ENCODE peak calls at places on chromosomes 11 and 22, in ten cellular contexts. N, R, X, B, P, U, C, W, G and T are unnamed samples.

GRCh38 chr11:64591257-64592233 is 525 bp downstream of the SLC22A12 start:
- DNase-seq in X (no peak), G (no peak), C (no peak), R (no peak), U (no peak), W (no peak), P (no peak), N (no peak), B (no peak), T (no peak)

GRCh38 chr11:71293961-71294782 is 41.8 kb upstream of the SHANK2 start:
- DNase-seq in G (no peak), N (no peak), C (no peak), B (no peak), R (no peak), W (no peak), X (no peak), U (no peak), P (no peak), T (no peak)

GRCh38 chr11:83691387-83692088 is 405.4 kb upstream of the CCDC90B start:
- DNase-seq in G (peak), C (peak), B (no peak), P (peak), X (peak), R (peak), U (peak), W (no peak), N (no peak), T (no peak)

GRCh38 chr11:5336331-5336730 is 7.0 kb downstream of the OR51B5 start:
- DNase-seq in N (no peak), C (no peak), B (peak), X (no peak), U (peak), P (no peak), R (no peak), W (no peak), G (peak), T (no peak)

GRCh38 chr22:40606306-40606705 is 30.2 kb downstream of the MRTFA start:
- DNase-seq in R (no peak), C (no peak), P (no peak), B (no peak), N (no peak), G (no peak), U (peak), W (no peak), X (no peak), T (no peak)

GRCh38 chr11:27700351-27701261 is at the start of gene BDNF:
- DNase-seq in R (no peak), P (no peak), C (peak), G (peak), W (peak), B (peak), X (no peak), N (peak), U (peak), T (peak)

GRCh38 chr11:134645576-134645975 is 233.5 kb upstream of the B3GAT1 start:
- DNase-seq in U (no peak), C (no peak), R (no peak), N (no peak), X (no peak), W (no peak), P (no peak), G (no peak), B (no peak), T (no peak)

GRCh38 chr11:61885166-61885778 is 6.1 kb downstream of the FADS3 start:
- DNase-seq in P (no peak), G (no peak), U (no peak), N (no peak), B (no peak), X (no peak), W (no peak), C (no peak), R (no peak), T (no peak)

GRCh38 chr11:47185305-47186075 is 744 bp downstream of the PACSIN3 start:
- DNase-seq in C (peak), X (peak), B (peak), P (no peak), N (peak), G (peak), W (peak), R (peak), U (peak), T (peak)

GRCh38 chr11:117673561-117673960 is 123.5 kb downstream of the DSCAML1 start:
- DNase-seq in W (no peak), N (no peak), X (no peak), P (no peak), C (no peak), U (no peak), G (no peak), R (no peak), B (no peak), T (no peak)

GRCh38 chr11:9763301-9763700 is 99.4 kb downstream of the SWAP70 start:
- DNase-seq in X (no peak), G (no peak), P (no peak), C (no peak), U (no peak), W (no peak), R (no peak), N (no peak), B (no peak), T (no peak)

GRCh38 chr11:66347425-66348276 is at the start of gene B4GAT1:
- DNase-seq in C (peak), W (peak), U (peak), N (peak), X (peak), P (peak), G (peak), B (peak), R (peak), T (peak)

GRCh38 chr22:48738204-48738980 is 1089.3 kb downstream of the BRD1 start:
- DNase-seq in G (no peak), X (no peak), C (no peak), B (no peak), P (no peak), W (no peak), N (no peak), U (no peak), R (no peak), T (no peak)

GRCh38 chr11:116649268-116649667 is 123.5 kb downstream of the BUD13 start:
- DNase-seq in C (no peak), G (no peak), P (no peak), W (no peak), N (no peak), R (no peak), B (no peak), X (no peak), U (no peak), T (no peak)

GRCh38 chr11:3028808-3029207 is 28.4 kb downstream of the CARS1 start:
- DNase-seq in C (no peak), P (no peak), B (no peak), N (no peak), G (no peak), R (no peak), W (no peak), U (no peak), X (no peak), T (no peak)

GRCh38 chr11:69801513-69802335 is 17.5 kb downstream of the FGF3 start:
- DNase-seq in G (peak), X (no peak), B (no peak), W (peak), N (peak), P (no peak), C (peak), R (no peak), U (no peak), T (peak)

GRCh38 chr22:38271927-38272372 is 860 bp downstream of the TMEM184B start:
- DNase-seq in P (no peak), X (no peak), N (peak), C (no peak), W (no peak), R (no peak), B (no peak), U (no peak), G (peak), T (no peak)

GRCh38 chr11:79258606-79259005 is 182.2 kb downstream of the TENM4 start:
- DNase-seq in W (no peak), B (no peak), R (no peak), N (no peak), G (no peak), U (peak), C (no peak), X (no peak), P (no peak), T (no peak)

GRCh38 chr11:79263001-79263400 is 177.8 kb downstream of the TENM4 start:
- DNase-seq in W (no peak), N (no peak), U (no peak), C (no peak), R (peak), B (no peak), X (peak), P (peak), G (no peak), T (no peak)

GRCh38 chr11:79255965-79256364 is 184.9 kb downstream of the TENM4 start:
- DNase-seq in U (no peak), N (no peak), B (no peak), W (no peak), P (no peak), X (no peak), G (no peak), R (no peak), C (no peak), T (no peak)

GRCh38 chr11:79262221-79262620 is 178.6 kb downstream of the TENM4 start:
- DNase-seq in P (no peak), X (no peak), R (no peak), W (no peak), U (peak), G (no peak), N (no peak), B (peak), C (no peak), T (no peak)

GRCh38 chr11:79259800-79260199 is 181.0 kb downstream of the TENM4 start:
- DNase-seq in R (no peak), G (peak), U (no peak), N (no peak), C (no peak), W (no peak), P (no peak), X (no peak), B (no peak), T (no peak)
- TF ChIP-seq CTCF in R (peak), G (no peak), U (peak), N (no peak), C (peak), W (no peak), P (peak), X (no peak), B (peak), T (peak)

GRCh38 chr11:75425422-75425821 is 7.6 kb downstream of the KLHL35 start:
- DNase-seq in N (peak), X (no peak), W (no peak), B (no peak), U (no peak), P (no peak), R (no peak), G (no peak), C (no peak), T (no peak)
- TF ChIP-seq CTCF in N (peak), X (peak), W (no peak), B (peak), U (peak), P (peak), R (no peak), G (peak), C (peak), T (peak)

DNA sequence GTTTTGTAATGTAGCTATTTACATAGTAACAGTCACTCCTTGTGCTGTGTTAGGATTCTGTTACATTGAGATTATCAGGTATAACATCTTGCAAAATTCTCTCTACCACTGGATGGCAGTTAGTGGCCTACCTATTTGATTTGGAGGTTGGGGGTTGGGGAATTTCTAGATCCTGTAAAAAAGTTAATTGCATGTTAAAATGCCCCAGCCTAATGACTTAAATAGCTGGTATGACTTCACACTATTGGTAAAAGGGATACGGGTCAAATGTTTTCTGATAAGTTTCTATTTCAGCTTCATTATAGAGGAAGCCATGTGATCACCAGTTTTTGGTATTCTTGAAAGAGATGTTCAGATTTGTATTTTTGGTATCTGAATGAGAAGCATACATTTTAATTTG is 2.8 kb downstream of the GRK3 start:
- DNase-seq in B (no peak), G (no peak), N (no peak), C (no peak), W (no peak), U (no peak), P (no peak), R (no peak), X (no peak), T (no peak)
- TF ChIP-seq CTCF in B (no peak), G (no peak), N (peak), C (peak), W (no peak), U (no peak), P (no peak), R (no peak), X (no peak), T (no peak)

DNA sequence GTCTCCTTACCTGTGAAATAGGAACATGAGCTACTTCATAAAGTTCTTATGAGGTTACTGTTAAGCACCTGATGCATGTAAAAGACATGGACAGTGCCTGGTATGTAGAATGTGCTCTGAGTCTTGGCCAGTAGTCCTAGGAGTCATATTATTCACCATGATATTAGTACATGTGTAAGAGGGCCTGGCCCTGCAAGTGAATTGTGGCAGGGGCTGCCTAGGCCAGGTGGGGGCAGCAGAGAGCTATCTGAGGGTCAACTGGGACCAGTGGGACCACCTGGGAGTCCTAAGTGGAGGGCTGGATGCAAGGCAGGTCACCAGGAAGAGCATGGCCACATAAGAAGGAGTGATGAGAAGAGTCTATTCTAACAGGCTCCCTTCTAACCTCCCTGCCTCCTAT is 529.5 kb downstream of the SOX6 start:
- DNase-seq in N (peak), C (peak), P (no peak), B (no peak), U (no peak), R (peak), W (peak), G (peak), X (peak), T (peak)
- TF ChIP-seq CTCF in N (peak), C (peak), P (peak), B (peak), U (peak), R (peak), W (peak), G (peak), X (peak), T (peak)

GRCh38 chr11:73478737-73479347 is 102.6 kb downstream of the RELT start:
- DNase-seq in P (no peak), U (peak), W (no peak), G (peak), X (no peak), B (peak), N (peak), C (peak), R (no peak), T (no peak)
- TF ChIP-seq CTCF in P (peak), U (peak), W (peak), G (peak), X (peak), B (peak), N (peak), C (peak), R (peak), T (peak)

GRCh38 chr22:46764140-46764680 is 1.8 kb downstream of the TBC1D22A start:
- DNase-seq in N (no peak), W (no peak), P (no peak), G (no peak), R (no peak), C (no peak), X (no peak), U (no peak), B (no peak), T (no peak)

GRCh38 chr22:46761017-46761416 is 1.4 kb upstream of the TBC1D22A start:
- DNase-seq in P (no peak), N (no peak), C (no peak), U (no peak), X (no peak), G (no peak), W (no peak), B (no peak), R (no peak), T (no peak)

GRCh38 chr22:46763051-46763705 is 728 bp downstream of the TBC1D22A start:
- DNase-seq in B (no peak), U (no peak), R (peak), X (peak), C (no peak), G (peak), P (no peak), N (peak), W (no peak), T (no peak)

GRCh38 chr22:46762238-46763050 is at the start of gene TBC1D22A:
- DNase-seq in G (peak), N (peak), U (peak), R (peak), X (peak), C (peak), P (peak), W (peak), B (peak), T (peak)

DNA sequence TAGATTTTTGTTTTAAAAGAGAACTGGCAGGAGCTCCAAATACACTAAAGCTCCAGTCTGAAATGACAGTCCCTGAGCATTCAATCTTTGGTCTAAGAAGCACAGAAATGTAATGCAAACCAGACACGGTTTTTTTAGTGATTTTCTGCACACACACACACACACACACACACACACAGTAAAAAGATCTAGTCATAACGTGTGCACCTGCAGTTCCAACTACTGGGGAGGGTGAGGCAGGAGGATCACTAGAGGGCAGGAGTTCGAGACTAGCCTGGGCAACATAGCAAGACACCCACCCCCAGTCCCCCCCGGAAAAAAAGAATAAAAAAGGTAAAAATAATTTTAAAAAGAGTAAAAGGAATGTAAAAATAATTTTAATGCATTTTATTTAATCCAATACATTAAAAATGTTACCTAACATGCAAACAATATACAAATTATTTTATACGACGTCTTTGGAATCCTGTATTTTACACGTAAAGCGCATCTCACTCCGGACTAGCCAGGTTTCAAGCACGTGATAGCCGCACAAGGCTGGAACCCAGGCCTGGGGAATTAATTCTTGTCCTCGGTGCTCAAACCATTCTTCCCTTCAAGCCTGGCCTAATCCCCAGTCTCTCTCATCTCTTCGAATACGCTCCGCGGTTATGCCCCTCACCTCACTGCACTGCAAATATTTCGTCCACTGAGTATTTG is 762 bp upstream of the TBC1D22A start:
- DNase-seq in X (no peak), G (no peak), U (no peak), N (peak), P (no peak), R (no peak), B (no peak), C (no peak), W (no peak), T (no peak)
- TF ChIP-seq CTCF in X (no peak), G (no peak), U (no peak), N (no peak), P (no peak), R (no peak), B (no peak), C (no peak), W (no peak), T (no peak)

DNA sequence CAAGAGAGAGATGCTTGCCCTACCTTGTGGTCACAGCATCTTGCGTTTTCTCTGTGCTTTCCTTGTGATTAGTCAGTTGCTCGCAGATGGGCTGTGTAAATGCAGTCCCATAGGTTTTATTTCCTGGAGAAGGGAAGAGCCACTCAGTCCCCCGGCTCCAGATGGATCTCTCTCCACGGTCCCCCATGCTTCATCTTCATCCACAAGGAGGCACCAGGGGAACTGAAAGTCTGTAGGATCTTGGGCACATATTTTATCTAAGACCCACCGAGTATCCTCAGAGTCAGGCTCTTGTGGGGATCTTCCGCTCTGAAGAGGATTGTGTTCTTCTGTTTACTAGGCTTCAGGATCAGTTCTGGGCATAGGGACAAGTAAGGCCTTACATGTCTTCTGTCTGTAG is 66.8 kb upstream of the E2F8 start:
- DNase-seq in P (no peak), R (no peak), W (no peak), B (no peak), G (no peak), X (no peak), U (no peak), C (no peak), N (peak), T (no peak)
- TF ChIP-seq CTCF in P (no peak), R (no peak), W (no peak), B (no peak), G (no peak), X (no peak), U (no peak), C (no peak), N (peak), T (no peak)

GRCh38 chr11:12064136-12064953 is 46.0 kb upstream of the MICAL2 start:
- DNase-seq in U (no peak), R (no peak), N (no peak), W (no peak), P (no peak), X (no peak), B (no peak), G (no peak), C (no peak), T (no peak)
- TF ChIP-seq CTCF in U (no peak), R (no peak), N (no peak), W (no peak), P (no peak), X (no peak), B (no peak), G (no peak), C (no peak), T (no peak)

DNA sequence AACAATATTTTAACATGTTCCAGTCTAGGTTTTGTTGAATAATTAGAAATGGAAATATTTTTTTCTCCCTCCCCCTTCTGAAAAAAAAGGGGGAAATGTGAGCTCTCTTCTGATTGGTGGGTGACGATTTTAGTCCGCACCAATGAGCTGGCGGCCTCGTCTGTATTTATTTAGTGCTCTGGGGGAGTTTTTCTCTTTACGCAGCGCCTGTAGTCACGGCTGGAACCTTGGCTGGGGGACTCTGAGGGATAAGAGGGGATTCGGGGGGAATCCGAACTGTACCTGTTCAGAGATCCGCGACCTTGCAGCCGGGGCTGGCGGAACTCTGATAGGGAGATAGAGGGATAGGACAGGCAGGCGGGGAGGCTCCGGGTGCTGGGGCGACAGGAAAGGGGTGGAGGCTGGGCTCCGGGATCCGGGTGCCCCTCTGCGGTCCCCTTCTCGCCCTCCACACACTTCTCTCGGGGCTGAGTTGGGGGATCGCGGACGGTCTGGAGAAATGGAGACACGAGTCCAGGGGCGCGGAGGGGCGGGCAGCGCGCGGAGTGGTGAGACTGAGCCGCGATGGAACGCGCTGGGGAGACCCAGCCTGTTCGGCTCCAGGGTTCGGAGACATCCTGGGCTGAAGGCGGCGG is 99.7 kb upstream of the HSD17B12 start:
- DNase-seq in N (peak), R (no peak), W (peak), X (no peak), C (no peak), P (no peak), U (no peak), B (no peak), G (peak), T (no peak)
- TF ChIP-seq CTCF in N (no peak), R (no peak), W (no peak), X (no peak), C (no peak), P (no peak), U (no peak), B (no peak), G (no peak), T (no peak)